ENCODE peak calls at places on chromosomes 11 and 22, in seven cellular contexts. One of them, this sample, is unnamed.

GRCh38 chr11:63520606-63521170 is 14.8 kb downstream of the LGALS12 start:
- DNase-seq in cardiac muscle cell: no peak
- DNase-seq in NCI-H187: no peak
- DNase-seq in NCI-H1105: no peak
- DNase-seq in amygdala: no peak
- DNase-seq in activated T-cell treated with anti-CD3 and anti-CD28 coated beads for 48 hours: no peak
- DNase-seq in iPS-NIHi11: no peak
- DNase-seq in this sample: no peak

GRCh38 chr11:118820412-118821357 is 29.7 kb upstream of the DDX6 start:
- DNase-seq in NCI-H1105: peak
- DNase-seq in activated T-cell treated with anti-CD3 and anti-CD28 coated beads for 48 hours: no peak
- DNase-seq in iPS-NIHi11: peak
- DNase-seq in amygdala: peak
- DNase-seq in NCI-H187: no peak
- DNase-seq in cardiac muscle cell: no peak
- DNase-seq in this sample: peak

GRCh38 chr11:269146-269890 is 8.9 kb upstream of the NLRP6 start:
- DNase-seq in iPS-NIHi11: no peak
- DNase-seq in NCI-H187: no peak
- DNase-seq in activated T-cell treated with anti-CD3 and anti-CD28 coated beads for 48 hours: peak
- DNase-seq in amygdala: no peak
- DNase-seq in NCI-H1105: no peak
- DNase-seq in cardiac muscle cell: no peak
- DNase-seq in this sample: no peak

GRCh38 chr22:46776876-46777608 is 14.6 kb downstream of the TBC1D22A start:
- DNase-seq in activated T-cell treated with anti-CD3 and anti-CD28 coated beads for 48 hours: no peak
- DNase-seq in NCI-H187: no peak
- DNase-seq in amygdala: no peak
- DNase-seq in cardiac muscle cell: no peak
- DNase-seq in iPS-NIHi11: no peak
- DNase-seq in NCI-H1105: no peak
- DNase-seq in this sample: no peak

GRCh38 chr22:33510429-33510904 is 409.8 kb downstream of the LARGE1 start:
- DNase-seq in NCI-H1105: no peak
- DNase-seq in activated T-cell treated with anti-CD3 and anti-CD28 coated beads for 48 hours: no peak
- DNase-seq in iPS-NIHi11: no peak
- DNase-seq in amygdala: no peak
- DNase-seq in cardiac muscle cell: no peak
- DNase-seq in NCI-H187: no peak
- DNase-seq in this sample: no peak

GRCh38 chr11:130390071-130390758 is 38.2 kb downstream of the ADAMTS8 start:
- DNase-seq in iPS-NIHi11: peak
- DNase-seq in NCI-H1105: peak
- DNase-seq in NCI-H187: no peak
- DNase-seq in cardiac muscle cell: peak
- DNase-seq in activated T-cell treated with anti-CD3 and anti-CD28 coated beads for 48 hours: no peak
- DNase-seq in amygdala: peak
- DNase-seq in this sample: no peak

GRCh38 chr22:35177811-35178210 is 79.5 kb upstream of the HMGXB4 start:
- DNase-seq in NCI-H187: no peak
- DNase-seq in amygdala: no peak
- DNase-seq in cardiac muscle cell: no peak
- DNase-seq in iPS-NIHi11: peak
- DNase-seq in activated T-cell treated with anti-CD3 and anti-CD28 coated beads for 48 hours: no peak
- DNase-seq in NCI-H1105: no peak
- DNase-seq in this sample: no peak

GRCh38 chr11:21965221-21965620 is 227.7 kb upstream of the ANO5 start:
- DNase-seq in amygdala: no peak
- DNase-seq in cardiac muscle cell: no peak
- DNase-seq in NCI-H1105: no peak
- DNase-seq in activated T-cell treated with anti-CD3 and anti-CD28 coated beads for 48 hours: no peak
- DNase-seq in NCI-H187: no peak
- DNase-seq in iPS-NIHi11: no peak
- DNase-seq in this sample: no peak

GRCh38 chr11:69873166-69874077 is 54.2 kb upstream of the FGF3 start:
- DNase-seq in amygdala: no peak
- DNase-seq in NCI-H187: no peak
- DNase-seq in activated T-cell treated with anti-CD3 and anti-CD28 coated beads for 48 hours: no peak
- DNase-seq in NCI-H1105: no peak
- DNase-seq in cardiac muscle cell: no peak
- DNase-seq in iPS-NIHi11: no peak
- DNase-seq in this sample: no peak

GRCh38 chr11:62850911-62851806 is 11.8 kb upstream of the WDR74 start:
- DNase-seq in cardiac muscle cell: no peak
- DNase-seq in amygdala: no peak
- DNase-seq in iPS-NIHi11: no peak
- DNase-seq in NCI-H187: no peak
- DNase-seq in NCI-H1105: peak
- DNase-seq in activated T-cell treated with anti-CD3 and anti-CD28 coated beads for 48 hours: peak
- DNase-seq in this sample: no peak

GRCh38 chr22:17751596-17751995 is 22.7 kb downstream of the BID start:
- DNase-seq in NCI-H187: no peak
- DNase-seq in NCI-H1105: no peak
- DNase-seq in cardiac muscle cell: no peak
- DNase-seq in activated T-cell treated with anti-CD3 and anti-CD28 coated beads for 48 hours: no peak
- DNase-seq in iPS-NIHi11: no peak
- DNase-seq in amygdala: no peak
- DNase-seq in this sample: no peak

GRCh38 chr11:113114452-113115027 is 153.3 kb downstream of the NCAM1 start:
- DNase-seq in amygdala: peak
- DNase-seq in NCI-H1105: peak
- DNase-seq in iPS-NIHi11: peak
- DNase-seq in cardiac muscle cell: peak
- DNase-seq in activated T-cell treated with anti-CD3 and anti-CD28 coated beads for 48 hours: peak
- DNase-seq in NCI-H187: peak
- DNase-seq in this sample: peak

GRCh38 chr11:74932169-74932568 is 16.7 kb downstream of the XRRA1 start:
- DNase-seq in amygdala: no peak
- DNase-seq in cardiac muscle cell: peak
- DNase-seq in activated T-cell treated with anti-CD3 and anti-CD28 coated beads for 48 hours: no peak
- DNase-seq in NCI-H187: no peak
- DNase-seq in NCI-H1105: no peak
- DNase-seq in iPS-NIHi11: no peak
- DNase-seq in this sample: no peak

GRCh38 chr22:38850941-38851849 is 7.4 kb upstream of the NPTXR start:
- DNase-seq in amygdala: no peak
- DNase-seq in iPS-NIHi11: no peak
- DNase-seq in activated T-cell treated with anti-CD3 and anti-CD28 coated beads for 48 hours: no peak
- DNase-seq in cardiac muscle cell: peak
- DNase-seq in NCI-H187: no peak
- DNase-seq in NCI-H1105: no peak
- DNase-seq in this sample: no peak

GRCh38 chr11:57638005-57638760 is 11.5 kb downstream of the YPEL4 start:
- DNase-seq in amygdala: peak
- DNase-seq in cardiac muscle cell: peak
- DNase-seq in activated T-cell treated with anti-CD3 and anti-CD28 coated beads for 48 hours: no peak
- DNase-seq in NCI-H187: peak
- DNase-seq in NCI-H1105: peak
- DNase-seq in iPS-NIHi11: peak
- DNase-seq in this sample: peak

GRCh38 chr11:17314232-17314547 is 37.4 kb upstream of the NCR3LG1 start:
- DNase-seq in amygdala: no peak
- DNase-seq in iPS-NIHi11: peak
- DNase-seq in cardiac muscle cell: peak
- DNase-seq in NCI-H1105: no peak
- DNase-seq in NCI-H187: peak
- DNase-seq in activated T-cell treated with anti-CD3 and anti-CD28 coated beads for 48 hours: no peak
- DNase-seq in this sample: no peak

GRCh38 chr11:108983621-108984020 is 318.8 kb downstream of the DDX10 start:
- DNase-seq in activated T-cell treated with anti-CD3 and anti-CD28 coated beads for 48 hours: no peak
- DNase-seq in iPS-NIHi11: no peak
- DNase-seq in NCI-H1105: no peak
- DNase-seq in NCI-H187: no peak
- DNase-seq in cardiac muscle cell: no peak
- DNase-seq in amygdala: no peak
- DNase-seq in this sample: no peak

GRCh38 chr11:40314327-40314726 is 1145.1 kb downstream of the LRRC4C start:
- DNase-seq in NCI-H187: no peak
- DNase-seq in activated T-cell treated with anti-CD3 and anti-CD28 coated beads for 48 hours: no peak
- DNase-seq in NCI-H1105: no peak
- DNase-seq in cardiac muscle cell: no peak
- DNase-seq in iPS-NIHi11: no peak
- DNase-seq in amygdala: no peak
- DNase-seq in this sample: no peak

GRCh38 chr11:104033134-104033533 is 3.3 kb upstream of the DDI1 start:
- DNase-seq in activated T-cell treated with anti-CD3 and anti-CD28 coated beads for 48 hours: no peak
- DNase-seq in NCI-H187: no peak
- DNase-seq in NCI-H1105: no peak
- DNase-seq in iPS-NIHi11: no peak
- DNase-seq in amygdala: no peak
- DNase-seq in cardiac muscle cell: peak
- DNase-seq in this sample: no peak

GRCh38 chr22:37517826-37518450 is 1.3 kb downstream of the CARD10 start:
- DNase-seq in activated T-cell treated with anti-CD3 and anti-CD28 coated beads for 48 hours: no peak
- DNase-seq in amygdala: no peak
- DNase-seq in NCI-H1105: no peak
- DNase-seq in cardiac muscle cell: no peak
- DNase-seq in NCI-H187: no peak
- DNase-seq in iPS-NIHi11: no peak
- DNase-seq in this sample: no peak